ENCODE peak calls at places on chromosomes 2 and 18, in four cellular contexts. C is upper lobe of left lung, X is tibial nerve, T is lower lobe of right lung. W is an unnamed sample. For H3K4me1, the result is how much of the 10 kb centered on the place peaks cover.

GRCh38 chr2:105840933-105841332 is 96.2 kb downstream of the NCK2 start:
- DNase-seq in C (no peak), X (no peak), T (no peak), W (no peak)

GRCh38 chr2:28134262-28134812 is 243.8 kb downstream of the BABAM2 start:
- DNase-seq in T (peak), X (no peak), C (peak), W (no peak)

GRCh38 chr2:15745329-15745728 is 153.7 kb downstream of the DDX1 start:
- DNase-seq in X (no peak), C (no peak), T (no peak), W (no peak)

GRCh38 chr2:69781321-69782248 is 39.7 kb downstream of the ANXA4 start:
- DNase-seq in X (no peak), T (no peak), C (peak), W (no peak)

GRCh38 chr2:40488101-40488598 is 36.3 kb upstream of the SLC8A1 start:
- DNase-seq in T (no peak), X (no peak), C (no peak), W (no peak)

GRCh38 chr2:167817908-167818307 is 429.5 kb downstream of the STK39 start:
- DNase-seq in C (no peak), X (no peak), T (no peak), W (no peak)

GRCh38 chr2:193502363-193503035 is 1307.8 kb upstream of the TMEFF2 start:
- DNase-seq in C (no peak), T (no peak), X (no peak), W (no peak)

GRCh38 chr18:24726727-24727539 is 266.5 kb downstream of the HRH4 start:
- DNase-seq in X (no peak), T (no peak), C (peak), W (no peak)

GRCh38 chr2:3904061-3904460 is 200.7 kb downstream of the DCDC2C start:
- DNase-seq in C (no peak), X (no peak), T (no peak), W (no peak)

GRCh38 chr2:120783371-120783791 is 47.7 kb downstream of the GLI2 start:
- DNase-seq in T (no peak), C (no peak), X (no peak), W (no peak)

GRCh38 chr18:26225022-26225693 is 1.1 kb upstream of the TAF4B start:
- DNase-seq in T (no peak), C (no peak), X (no peak), W (no peak)

GRCh38 chr2:163182764-163183354 is 344.3 kb upstream of the KCNH7 start:
- DNase-seq in X (no peak), T (no peak), C (no peak), W (no peak)

GRCh38 chr2:205776139-205776538 is 93.8 kb downstream of the NRP2 start:
- DNase-seq in C (peak), T (peak), X (no peak), W (no peak)

GRCh38 chr2:180062178-180062577 is 55.1 kb upstream of the CWC22 start:
- DNase-seq in C (no peak), T (no peak), X (no peak), W (no peak)

GRCh38 chr2:48482774-48483173 is 47.2 kb upstream of the STON1 start:
- DNase-seq in T (no peak), C (no peak), X (no peak), W (no peak)

GRCh38 chr2:45944075-45944474 is 292.6 kb downstream of the PRKCE start:
- DNase-seq in T (no peak), C (no peak), X (no peak), W (no peak)

GRCh38 chr2:230219419-230220331 is at the start of gene SP110:
- DNase-seq in T (peak), X (peak), C (peak), W (peak)
- H3K4me1 ChIP-seq in T (under half), X (under half), C (under half), W (under half)

GRCh38 chr2:171316755-171317337 is 116.9 kb downstream of the METTL8 start:
- DNase-seq in T (no peak), C (no peak), X (no peak), W (no peak)

GRCh38 chr2:171318463-171318934 is 115.3 kb downstream of the METTL8 start:
- DNase-seq in T (no peak), X (no peak), C (no peak), W (no peak)

GRCh38 chr2:171316220-171316619 is 117.6 kb downstream of the METTL8 start:
- DNase-seq in T (no peak), C (no peak), X (no peak), W (no peak)

GRCh38 chr2:171317492-171318125 is 116.2 kb downstream of the METTL8 start:
- DNase-seq in T (no peak), C (no peak), X (no peak), W (no peak)

GRCh38 chr2:171315781-171316180 is 118.0 kb downstream of the METTL8 start:
- DNase-seq in C (no peak), T (no peak), X (no peak), W (no peak)
- H3K4me3 ChIP-seq in C (no peak), T (no peak), X (no peak), W (no peak)

GRCh38 chr2:37623409-37623808 is 48.0 kb downstream of the CDC42EP3 start:
- DNase-seq in X (no peak), C (no peak), T (no peak), W (no peak)

GRCh38 chr2:37625156-37625555 is 46.3 kb downstream of the CDC42EP3 start:
- DNase-seq in X (no peak), C (no peak), T (no peak), W (no peak)

GRCh38 chr2:37621199-37621598 is 50.2 kb downstream of the CDC42EP3 start:
- DNase-seq in T (no peak), C (no peak), X (no peak), W (no peak)

GRCh38 chr2:37623971-37624897 is 47.2 kb downstream of the CDC42EP3 start:
- DNase-seq in X (no peak), T (no peak), C (no peak), W (no peak)

DNA sequence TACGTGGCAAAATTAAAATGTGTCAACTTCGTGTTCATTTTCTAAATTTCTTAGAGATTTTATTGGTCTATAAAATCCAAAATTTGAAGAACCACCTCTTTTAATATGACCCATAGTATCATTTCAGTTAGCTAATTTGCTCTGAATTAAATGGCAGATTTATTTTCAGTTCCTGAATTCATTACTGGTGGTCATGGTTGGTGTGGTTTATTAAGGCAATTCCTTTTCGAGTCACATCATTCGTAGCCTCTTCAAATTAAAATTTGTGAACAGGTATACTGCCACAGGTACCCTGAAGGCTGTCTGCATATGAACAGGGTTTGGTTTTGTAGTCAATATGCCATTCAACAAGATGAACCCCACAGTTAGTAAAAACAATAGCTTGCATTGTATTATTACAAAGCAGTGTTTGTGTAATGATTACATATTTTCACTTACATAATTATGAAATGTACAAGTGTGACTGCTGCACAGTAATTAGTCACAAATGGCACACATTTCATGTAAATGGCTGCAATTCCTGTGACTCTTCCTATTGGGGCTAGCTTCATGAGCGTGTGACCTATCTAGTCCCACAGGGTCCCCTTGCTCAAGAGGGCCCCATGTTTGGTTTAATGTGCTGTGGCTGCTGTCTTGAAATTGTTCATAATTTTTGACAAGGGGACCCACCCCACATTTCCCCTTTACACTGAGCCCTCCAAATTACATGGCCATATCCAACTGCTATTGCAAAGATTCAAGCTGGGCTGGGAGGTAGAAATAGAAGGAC is 48.8 kb downstream of the CDC42EP3 start:
- DNase-seq in X (no peak), T (no peak), C (no peak), W (no peak)
- H3K4me1 ChIP-seq in X (under half), T (under half), C (under half), W (under half)

DNA sequence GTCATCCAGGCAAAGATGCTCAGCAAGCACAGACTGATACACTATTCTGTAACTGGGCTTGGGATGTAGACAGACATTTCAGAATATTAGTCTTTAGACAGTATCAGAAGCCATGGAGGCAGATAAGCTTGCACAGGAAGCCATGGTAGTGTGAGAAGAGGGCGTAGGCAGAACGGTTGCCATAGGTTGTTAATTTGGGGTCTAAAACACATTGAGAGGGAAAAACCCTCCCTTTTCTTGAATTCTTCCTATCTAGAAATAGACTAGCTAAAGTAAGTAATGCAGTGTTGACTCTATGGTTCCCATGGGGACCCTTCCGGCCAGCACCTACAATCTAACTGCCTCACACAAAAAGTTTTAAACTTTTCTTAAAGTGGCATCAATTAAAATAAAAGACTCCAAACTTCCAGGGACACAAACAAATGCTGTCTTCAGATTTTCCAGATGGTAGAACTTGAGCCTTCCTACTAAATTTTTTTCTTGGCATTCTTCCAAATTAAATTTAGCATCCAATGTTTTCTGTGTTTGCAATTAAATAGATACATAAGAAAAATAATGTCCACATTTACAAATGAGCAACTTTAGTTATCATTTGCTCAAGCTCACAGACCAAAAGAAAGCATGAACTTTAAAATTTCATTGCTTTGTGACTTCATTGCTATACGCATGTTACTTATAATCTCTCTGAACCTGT is 1.9 kb downstream of the PRKRA start:
- DNase-seq in C (no peak), T (no peak), X (no peak), W (no peak)
- H3K4me3 ChIP-seq in C (peak), T (peak), X (no peak), W (peak)

GRCh38 chr2:135742307-135742838 is 718 bp downstream of the UBXN4 start:
- DNase-seq in C (peak), X (no peak), T (no peak), W (no peak)

GRCh38 chr2:135743860-135744259 is 2.2 kb downstream of the UBXN4 start:
- DNase-seq in T (no peak), C (no peak), X (no peak), W (no peak)

GRCh38 chr2:135741395-135742306 is at the start of gene UBXN4:
- DNase-seq in C (peak), T (peak), X (peak), W (peak)

GRCh38 chr2:135744761-135745314 is 3.2 kb downstream of the UBXN4 start:
- DNase-seq in C (peak), X (no peak), T (no peak), W (no peak)

GRCh38 chr2:135745545-135745944 is 3.9 kb downstream of the UBXN4 start:
- DNase-seq in X (no peak), T (no peak), C (no peak), W (no peak)
- H3K4me1 ChIP-seq in X (under half), T (under half), C (under half), W (under half)

DNA sequence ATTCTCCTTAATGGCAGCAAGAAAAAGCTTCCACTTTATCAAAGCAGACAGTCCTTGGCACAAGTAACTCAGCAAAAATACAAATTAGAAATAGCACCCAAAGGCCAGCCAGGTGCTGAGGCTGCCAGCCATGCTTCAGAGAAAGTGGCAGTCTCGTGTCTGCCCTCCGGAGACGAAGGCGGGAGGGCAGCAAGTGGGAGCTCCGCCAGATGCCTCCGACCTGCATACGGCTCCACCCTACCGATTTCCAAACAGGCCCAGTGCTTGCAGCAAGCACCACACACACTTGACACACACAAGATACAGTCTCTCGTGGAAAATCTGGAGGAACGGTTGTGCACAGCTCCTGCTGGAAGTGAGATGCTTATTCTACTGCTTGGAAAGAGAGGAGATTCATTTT is 134.9 kb upstream of the REV1 start:
- DNase-seq in X (no peak), T (no peak), C (no peak), W (no peak)
- H3K4me3 ChIP-seq in X (no peak), T (no peak), C (no peak), W (no peak)

GRCh38 chr18:32371384-32371783 is 99.3 kb downstream of the GAREM1 start:
- DNase-seq in C (no peak), T (no peak), X (no peak), W (no peak)

GRCh38 chr18:32373995-32374394 is 96.7 kb downstream of the GAREM1 start:
- DNase-seq in X (no peak), T (no peak), C (no peak), W (no peak)

GRCh38 chr18:32372381-32373061 is 98.2 kb downstream of the GAREM1 start:
- DNase-seq in T (no peak), X (no peak), C (peak), W (no peak)

GRCh38 chr18:32372047-32372380 is 98.7 kb downstream of the GAREM1 start:
- DNase-seq in X (no peak), T (no peak), C (no peak), W (no peak)

DNA sequence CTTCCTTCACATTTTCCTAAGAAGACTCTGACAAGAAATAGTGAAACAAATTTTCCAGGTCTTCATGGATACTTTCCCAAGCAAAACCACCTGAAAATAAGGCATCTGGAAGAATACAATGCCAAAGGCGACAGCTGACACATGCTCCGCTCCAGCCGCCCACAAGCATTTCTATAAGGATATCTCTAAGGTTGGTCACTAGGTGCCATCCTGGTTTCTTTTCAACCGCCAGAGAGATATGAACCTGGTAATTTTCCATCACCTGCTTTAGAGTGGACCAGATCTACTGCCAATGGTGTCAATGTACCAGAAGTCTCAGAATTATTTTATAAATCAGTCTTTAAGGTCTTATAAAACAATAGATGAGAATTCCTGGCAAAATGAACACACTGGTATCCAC is 97.2 kb downstream of the GAREM1 start:
- DNase-seq in X (no peak), T (no peak), C (no peak), W (no peak)
- H3K4me1 ChIP-seq in X (under half), T (under half), C (under half), W (under half)

DNA sequence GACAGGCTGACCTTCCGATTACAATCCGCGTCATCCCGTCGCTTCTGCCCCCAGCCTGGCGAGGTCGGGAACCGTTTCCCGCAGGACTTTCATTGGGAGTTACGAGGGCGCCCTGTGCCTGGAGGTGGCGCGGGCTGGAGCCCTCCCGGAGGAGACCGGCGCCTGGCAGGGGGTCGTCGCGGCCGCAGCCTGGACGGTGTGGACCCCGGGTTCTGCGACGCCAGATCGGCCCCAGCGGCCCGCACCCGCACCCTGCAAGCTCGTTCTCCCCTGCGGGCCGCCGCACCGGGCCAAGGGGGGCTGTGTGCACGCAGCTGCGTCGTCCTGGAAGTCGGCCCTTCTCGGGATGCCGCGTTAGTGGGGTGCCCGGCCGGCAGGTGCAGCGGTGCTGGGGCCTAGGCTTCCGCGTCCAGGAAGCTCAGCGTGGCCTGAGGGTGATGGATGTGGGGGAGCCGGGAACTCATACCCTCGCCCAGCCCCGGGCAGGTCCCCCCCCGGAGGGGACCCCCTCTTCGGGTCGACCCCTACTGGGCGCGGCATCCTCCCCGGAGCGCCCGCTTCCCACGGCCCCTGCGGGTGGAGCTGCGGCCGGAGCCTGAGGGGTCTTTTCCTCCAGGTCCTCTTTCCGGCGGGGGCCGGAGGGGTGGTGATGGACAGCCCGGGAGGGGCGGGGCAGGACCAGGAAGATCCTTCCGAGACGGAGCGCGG is 64.0 kb downstream of the LRRFIP1 start:
- DNase-seq in C (no peak), X (peak), T (no peak), W (no peak)
- H3K4me3 ChIP-seq in C (peak), X (peak), T (peak), W (peak)